ENCODE peak calls at places on chromosome 21, in eight cellular contexts. One of them, this sample, is unnamed. For H3K4me1, the result is how much of the 10 kb centered on the place peaks cover.

GRCh38 chr21:31985398-31985797 is 112.6 kb downstream of the HUNK start:
- DNase-seq in HCT116: no peak
- DNase-seq in GM23338: no peak
- DNase-seq in fibroblast of lung: no peak
- DNase-seq in cardiac muscle cell: no peak
- DNase-seq in tibial artery: no peak
- DNase-seq in PC-9: no peak
- DNase-seq in stomach: no peak
- DNase-seq in this sample: no peak

GRCh38 chr21:28936721-28937120 is 56.0 kb downstream of the LTN1 start:
- DNase-seq in stomach: no peak
- DNase-seq in tibial artery: no peak
- DNase-seq in PC-9: no peak
- DNase-seq in HCT116: no peak
- DNase-seq in GM23338: no peak
- DNase-seq in cardiac muscle cell: no peak
- DNase-seq in fibroblast of lung: no peak
- DNase-seq in this sample: no peak

GRCh38 chr21:43188181-43188580 is 19.4 kb downstream of the CRYAA start:
- DNase-seq in fibroblast of lung: no peak
- DNase-seq in tibial artery: no peak
- DNase-seq in PC-9: no peak
- DNase-seq in HCT116: no peak
- DNase-seq in stomach: no peak
- DNase-seq in GM23338: no peak
- DNase-seq in cardiac muscle cell: no peak
- DNase-seq in this sample: no peak

GRCh38 chr21:25515484-25516405 is 91.5 kb downstream of the MRPL39 start:
- DNase-seq in fibroblast of lung: peak
- DNase-seq in tibial artery: no peak
- DNase-seq in stomach: no peak
- DNase-seq in cardiac muscle cell: no peak
- DNase-seq in HCT116: no peak
- DNase-seq in GM23338: peak
- DNase-seq in PC-9: no peak
- DNase-seq in this sample: no peak

GRCh38 chr21:43740497-43741156 is 21.7 kb downstream of the PDXK start:
- DNase-seq in PC-9: peak
- DNase-seq in HCT116: no peak
- DNase-seq in stomach: peak
- DNase-seq in GM23338: peak
- DNase-seq in cardiac muscle cell: peak
- DNase-seq in fibroblast of lung: peak
- DNase-seq in tibial artery: peak
- DNase-seq in this sample: no peak

GRCh38 chr21:17491716-17492414 is 21.0 kb upstream of the CXADR start:
- DNase-seq in tibial artery: peak
- DNase-seq in HCT116: peak
- DNase-seq in stomach: no peak
- DNase-seq in GM23338: no peak
- DNase-seq in PC-9: peak
- DNase-seq in fibroblast of lung: peak
- DNase-seq in cardiac muscle cell: peak
- DNase-seq in this sample: peak

GRCh38 chr21:44065428-44065827 is 41.8 kb upstream of the PWP2 start:
- DNase-seq in PC-9: no peak
- DNase-seq in tibial artery: no peak
- DNase-seq in cardiac muscle cell: peak
- DNase-seq in fibroblast of lung: peak
- DNase-seq in GM23338: no peak
- DNase-seq in HCT116: no peak
- DNase-seq in stomach: peak
- DNase-seq in this sample: no peak

GRCh38 chr21:37531402-37532042 is 164.9 kb downstream of the DYRK1A start:
- DNase-seq in GM23338: no peak
- DNase-seq in tibial artery: no peak
- DNase-seq in stomach: peak
- DNase-seq in cardiac muscle cell: no peak
- DNase-seq in HCT116: no peak
- DNase-seq in fibroblast of lung: no peak
- DNase-seq in PC-9: peak
- DNase-seq in this sample: no peak

GRCh38 chr21:41630249-41630648 is 122.3 kb upstream of the TMPRSS2 start:
- DNase-seq in cardiac muscle cell: peak
- DNase-seq in PC-9: peak
- DNase-seq in GM23338: no peak
- DNase-seq in tibial artery: no peak
- DNase-seq in fibroblast of lung: peak
- DNase-seq in HCT116: peak
- DNase-seq in stomach: no peak
- DNase-seq in this sample: peak

GRCh38 chr21:43799301-43799840 is 10.0 kb downstream of the RRP1 start:
- DNase-seq in cardiac muscle cell: no peak
- DNase-seq in tibial artery: no peak
- DNase-seq in stomach: no peak
- DNase-seq in PC-9: no peak
- DNase-seq in HCT116: no peak
- DNase-seq in fibroblast of lung: no peak
- DNase-seq in GM23338: no peak
- DNase-seq in this sample: no peak

GRCh38 chr21:43597052-43597451 is 62.2 kb downstream of the HSF2BP start:
- DNase-seq in cardiac muscle cell: peak
- DNase-seq in PC-9: no peak
- DNase-seq in stomach: no peak
- DNase-seq in HCT116: no peak
- DNase-seq in tibial artery: no peak
- DNase-seq in GM23338: no peak
- DNase-seq in fibroblast of lung: peak
- DNase-seq in this sample: peak

GRCh38 chr21:32916522-32917099 is 109.1 kb upstream of the OLIG2 start:
- DNase-seq in stomach: no peak
- DNase-seq in PC-9: no peak
- DNase-seq in HCT116: peak
- DNase-seq in fibroblast of lung: no peak
- DNase-seq in tibial artery: no peak
- DNase-seq in GM23338: peak
- DNase-seq in cardiac muscle cell: no peak
- DNase-seq in this sample: no peak

GRCh38 chr21:33268736-33269441 is 2.7 kb downstream of the IL10RB start:
- DNase-seq in stomach: peak
- DNase-seq in GM23338: no peak
- DNase-seq in tibial artery: no peak
- DNase-seq in cardiac muscle cell: no peak
- DNase-seq in PC-9: peak
- DNase-seq in fibroblast of lung: no peak
- DNase-seq in HCT116: peak
- DNase-seq in this sample: peak

GRCh38 chr21:46452719-46453118 is 6.0 kb upstream of the DIP2A start:
- DNase-seq in tibial artery: no peak
- DNase-seq in fibroblast of lung: no peak
- DNase-seq in cardiac muscle cell: no peak
- DNase-seq in HCT116: no peak
- DNase-seq in PC-9: no peak
- DNase-seq in stomach: no peak
- DNase-seq in GM23338: no peak
- DNase-seq in this sample: no peak

GRCh38 chr21:27572681-27573080 is 605.8 kb upstream of the ADAMTS5 start:
- DNase-seq in GM23338: no peak
- DNase-seq in tibial artery: no peak
- DNase-seq in HCT116: no peak
- DNase-seq in cardiac muscle cell: no peak
- DNase-seq in fibroblast of lung: peak
- DNase-seq in PC-9: no peak
- DNase-seq in stomach: no peak
- DNase-seq in this sample: peak

GRCh38 chr21:28257276-28257675 is 735.4 kb downstream of the LTN1 start:
- DNase-seq in PC-9: no peak
- DNase-seq in stomach: no peak
- DNase-seq in HCT116: no peak
- DNase-seq in cardiac muscle cell: peak
- DNase-seq in GM23338: no peak
- DNase-seq in fibroblast of lung: no peak
- DNase-seq in tibial artery: no peak
- DNase-seq in this sample: no peak

GRCh38 chr21:33947451-33948095 is 32.0 kb upstream of the ATP5PO start:
- DNase-seq in fibroblast of lung: peak
- DNase-seq in stomach: peak
- DNase-seq in HCT116: peak
- DNase-seq in tibial artery: peak
- DNase-seq in PC-9: peak
- DNase-seq in cardiac muscle cell: peak
- DNase-seq in GM23338: peak
- DNase-seq in this sample: peak

GRCh38 chr21:39004776-39005605 is 178.3 kb downstream of the PSMG1 start:
- DNase-seq in tibial artery: peak
- DNase-seq in HCT116: no peak
- DNase-seq in cardiac muscle cell: peak
- DNase-seq in fibroblast of lung: peak
- DNase-seq in PC-9: no peak
- DNase-seq in GM23338: no peak
- DNase-seq in stomach: peak
- DNase-seq in this sample: no peak
- H3K4me1 ChIP-seq in tibial artery: under half
- H3K4me1 ChIP-seq in HCT116: under half
- H3K4me1 ChIP-seq in cardiac muscle cell: under half
- H3K4me1 ChIP-seq in fibroblast of lung: under half
- H3K4me1 ChIP-seq in PC-9: under half
- H3K4me1 ChIP-seq in GM23338: under half
- H3K4me1 ChIP-seq in stomach: under half
- H3K4me1 ChIP-seq in this sample: under half

DNA sequence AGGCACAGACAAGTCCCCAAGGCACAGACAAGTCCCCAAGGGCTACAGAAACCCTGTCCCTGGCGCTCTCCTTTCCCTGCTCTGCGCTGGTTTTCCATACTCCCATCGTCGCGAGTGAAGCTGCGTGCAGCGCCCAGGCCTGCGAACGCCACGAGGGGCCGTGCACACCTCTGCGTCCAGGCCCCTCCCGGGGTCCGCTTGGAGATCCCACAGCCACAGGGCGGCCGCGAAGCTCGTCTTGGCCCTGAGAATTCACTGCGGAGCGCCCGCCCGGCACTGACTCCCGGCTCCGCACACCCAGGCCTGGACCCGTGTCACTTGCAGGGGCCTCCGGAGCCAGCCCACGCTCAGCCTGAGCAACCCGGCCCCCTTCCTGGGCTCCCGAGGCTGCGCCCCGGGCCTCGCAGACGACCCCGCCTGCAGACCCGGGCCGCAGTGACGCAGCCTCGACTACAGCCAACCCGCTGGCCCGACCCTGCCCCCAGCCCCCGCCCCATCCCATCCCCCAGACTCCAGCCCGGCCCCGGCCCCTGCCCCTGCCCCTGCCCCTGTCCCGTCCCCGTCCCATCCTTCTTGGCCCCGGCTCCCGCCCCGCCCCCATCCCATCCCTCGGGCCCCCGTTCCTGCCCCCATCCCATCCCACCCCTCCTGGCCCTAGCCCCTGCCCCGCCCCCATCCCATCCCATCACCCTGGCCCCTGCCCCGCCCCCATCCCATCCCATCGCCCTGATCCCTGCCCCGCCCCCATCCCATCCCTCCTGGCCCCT is 841 bp downstream of the POFUT2 start:
- DNase-seq in PC-9: no peak
- DNase-seq in tibial artery: peak
- DNase-seq in fibroblast of lung: peak
- DNase-seq in stomach: peak
- DNase-seq in GM23338: peak
- DNase-seq in cardiac muscle cell: no peak
- DNase-seq in HCT116: no peak
- DNase-seq in this sample: no peak
- H3K27ac ChIP-seq in PC-9: no peak
- H3K27ac ChIP-seq in tibial artery: peak
- H3K27ac ChIP-seq in fibroblast of lung: peak
- H3K27ac ChIP-seq in stomach: peak
- H3K27ac ChIP-seq in GM23338: peak
- H3K27ac ChIP-seq in cardiac muscle cell: peak
- H3K27ac ChIP-seq in HCT116: peak
- H3K27ac ChIP-seq in this sample: no peak

GRCh38 chr21:16007933-16008332 is 278.2 kb downstream of the USP25 start:
- DNase-seq in cardiac muscle cell: peak
- DNase-seq in tibial artery: no peak
- DNase-seq in stomach: no peak
- DNase-seq in fibroblast of lung: peak
- DNase-seq in HCT116: no peak
- DNase-seq in PC-9: no peak
- DNase-seq in GM23338: no peak
- DNase-seq in this sample: no peak

GRCh38 chr21:16004523-16004922 is 274.7 kb downstream of the USP25 start:
- DNase-seq in PC-9: no peak
- DNase-seq in stomach: no peak
- DNase-seq in GM23338: no peak
- DNase-seq in HCT116: no peak
- DNase-seq in tibial artery: no peak
- DNase-seq in fibroblast of lung: no peak
- DNase-seq in cardiac muscle cell: no peak
- DNase-seq in this sample: no peak

GRCh38 chr21:15999741-16000140 is 270.0 kb downstream of the USP25 start:
- DNase-seq in GM23338: no peak
- DNase-seq in HCT116: no peak
- DNase-seq in fibroblast of lung: peak
- DNase-seq in PC-9: no peak
- DNase-seq in stomach: no peak
- DNase-seq in tibial artery: no peak
- DNase-seq in cardiac muscle cell: no peak
- DNase-seq in this sample: no peak

GRCh38 chr21:16004121-16004520 is 274.3 kb downstream of the USP25 start:
- DNase-seq in HCT116: no peak
- DNase-seq in stomach: no peak
- DNase-seq in GM23338: no peak
- DNase-seq in fibroblast of lung: no peak
- DNase-seq in tibial artery: no peak
- DNase-seq in PC-9: no peak
- DNase-seq in cardiac muscle cell: peak
- DNase-seq in this sample: no peak

GRCh38 chr21:16002872-16003466 is 273.2 kb downstream of the USP25 start:
- DNase-seq in HCT116: no peak
- DNase-seq in fibroblast of lung: peak
- DNase-seq in PC-9: no peak
- DNase-seq in stomach: no peak
- DNase-seq in GM23338: peak
- DNase-seq in cardiac muscle cell: peak
- DNase-seq in tibial artery: no peak
- DNase-seq in this sample: no peak
- TF ChIP-seq CTCF in HCT116: no peak
- TF ChIP-seq CTCF in fibroblast of lung: peak
- TF ChIP-seq CTCF in PC-9: peak
- TF ChIP-seq CTCF in stomach: no peak
- TF ChIP-seq CTCF in GM23338: peak
- TF ChIP-seq CTCF in cardiac muscle cell: peak
- TF ChIP-seq CTCF in tibial artery: peak
- TF ChIP-seq CTCF in this sample: peak

DNA sequence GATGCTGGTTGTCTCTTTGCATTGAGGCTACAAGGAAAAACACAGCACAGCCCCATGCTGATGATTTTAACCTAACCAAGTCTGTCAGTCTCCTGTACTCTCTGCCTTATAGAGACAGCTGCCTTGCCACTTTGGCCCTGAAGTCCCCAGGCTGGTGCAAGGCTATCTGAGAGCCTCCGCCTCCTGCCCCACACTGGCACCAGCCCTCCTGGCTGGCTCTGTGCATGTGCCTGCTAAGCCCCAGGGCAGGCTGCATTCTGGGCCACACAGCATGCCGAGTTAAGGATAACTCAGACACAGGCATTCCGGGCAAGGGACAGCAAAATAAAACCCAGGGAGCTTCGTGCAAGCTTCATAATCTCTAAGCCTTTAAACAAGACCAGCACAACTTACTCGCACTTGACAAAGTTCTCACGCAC is 910 bp downstream of the RUNX1 start:
- DNase-seq in PC-9: peak
- DNase-seq in tibial artery: no peak
- DNase-seq in fibroblast of lung: peak
- DNase-seq in stomach: no peak
- DNase-seq in cardiac muscle cell: no peak
- DNase-seq in GM23338: no peak
- DNase-seq in HCT116: no peak
- DNase-seq in this sample: no peak
- H3K4me1 ChIP-seq in PC-9: half or more
- H3K4me1 ChIP-seq in tibial artery: half or more
- H3K4me1 ChIP-seq in fibroblast of lung: under half
- H3K4me1 ChIP-seq in stomach: half or more
- H3K4me1 ChIP-seq in cardiac muscle cell: under half
- H3K4me1 ChIP-seq in GM23338: under half
- H3K4me1 ChIP-seq in HCT116: under half
- H3K4me1 ChIP-seq in this sample: under half

This sample was measured in foreskin keratinocyte.